ENCODE peak calls at places on chromosome 6, in six cellular contexts. R is NAMALWA; E is prostate gland; T is effector CD8-positive, alpha-beta T cell; A is fibroblast of lung; U is ureter. F is an unnamed sample.

GRCh38 chr6:32617751-32618150 is 19.5 kb upstream of the HLA-DQA1 start:
- DNase-seq in R (no peak), E (no peak), T (no peak), A (no peak), U (no peak), F (no peak)

GRCh38 chr6:5394280-5394679 is 133.0 kb downstream of the FARS2 start:
- DNase-seq in R (no peak), E (no peak), T (no peak), A (no peak), U (no peak), F (no peak)

GRCh38 chr6:18099501-18099900 is 23.0 kb downstream of the NHLRC1 start:
- DNase-seq in R (no peak), E (no peak), T (no peak), A (no peak), U (no peak), F (no peak)

GRCh38 chr6:38058022-38058421 is 238.5 kb downstream of the ZFAND3 start:
- DNase-seq in R (no peak), E (no peak), T (no peak), A (peak; percentile 31), U (no peak), F (peak; percentile 18)

GRCh38 chr6:82775361-82775760 is 290.3 kb downstream of the UBE3D start:
- DNase-seq in R (no peak), E (no peak), T (no peak), A (no peak), U (no peak), F (peak; percentile 27)

GRCh38 chr6:33610779-33611421 is 10.2 kb upstream of the ITPR3 start:
- DNase-seq in R (no peak), E (no peak), T (no peak), A (no peak), U (no peak), F (no peak)

GRCh38 chr6:41769376-41769775 is 10.3 kb downstream of the FRS3 start:
- DNase-seq in R (no peak), E (no peak), T (no peak), A (no peak), U (no peak), F (no peak)

GRCh38 chr6:167998206-167998605 is 735 bp downstream of the KIF25 start:
- DNase-seq in R (no peak), E (no peak), T (no peak), A (no peak), U (no peak), F (peak; percentile 63)

GRCh38 chr6:20571261-20571660 is 37.0 kb downstream of the CDKAL1 start:
- DNase-seq in R (no peak), E (no peak), T (no peak), A (no peak), U (no peak), F (no peak)

GRCh38 chr6:105806486-105806920 is 279.6 kb upstream of the PRDM1 start:
- DNase-seq in R (no peak), E (no peak), T (no peak), A (peak; percentile 76), U (no peak), F (no peak)

GRCh38 chr6:102907181-102907580 is 1513.7 kb downstream of the GRIK2 start:
- DNase-seq in R (peak; percentile 36), E (no peak), T (no peak), A (no peak), U (no peak), F (no peak)

GRCh38 chr6:141421378-141421777 is 711.3 kb upstream of the GJE1 start:
- DNase-seq in R (no peak), E (no peak), T (no peak), A (peak; percentile 78), U (no peak), F (peak; percentile 51)

GRCh38 chr6:16872543-16873230 is 111.4 kb upstream of the ATXN1 start:
- DNase-seq in R (no peak), E (no peak), T (no peak), A (no peak), U (no peak), F (no peak)

GRCh38 chr6:118939683-118940082 is 4.7 kb upstream of the MCM9 start:
- DNase-seq in R (no peak), E (no peak), T (no peak), A (no peak), U (no peak), F (no peak)

GRCh38 chr6:170445487-170445886 is 107.6 kb downstream of the PSMB1 start:
- DNase-seq in R (no peak), E (no peak), T (no peak), A (peak; percentile 63), U (no peak), F (no peak)

GRCh38 chr6:165664553-165665383 is 1.7 kb upstream of the PDE10A start:
- DNase-seq in R (no peak), E (no peak), T (no peak), A (no peak), U (no peak), F (peak; percentile 13)

GRCh38 chr6:132357120-132357519 is 44.2 kb downstream of the MOXD1 start:
- DNase-seq in R (peak; percentile 43), E (no peak), T (no peak), A (peak; percentile 47), U (no peak), F (peak; percentile 38)

F was measured in GM03348.